ENCODE peak calls at places on chromosomes 12 and 14, in nine cellular contexts. One of them, this sample, is unnamed.

GRCh38 chr12:1668833-1669543 is 21.9 kb upstream of the ADIPOR2 start:
- DNase-seq in H7: no peak
- DNase-seq in trophoblast cell: peak
- DNase-seq in T-helper 1 cell: no peak
- DNase-seq in stimulated activated CD4-positive, alpha-beta T cell treated with anti-CD3 and anti-CD28 coated beads, Interleukin-1b, Interleukin-23, amount 100 ng/mL, for 48 hours: no peak
- DNase-seq in NCI-H1092 treated with DMSO at 0.1 percent for 48 hours: no peak
- DNase-seq in lower lobe of right lung: peak
- DNase-seq in kidney epithelial cell: no peak
- DNase-seq in EL: no peak
- DNase-seq in this sample: no peak

GRCh38 chr12:43309845-43310405 is 242.1 kb downstream of the ADAMTS20 start:
- DNase-seq in T-helper 1 cell: no peak
- DNase-seq in stimulated activated CD4-positive, alpha-beta T cell treated with anti-CD3 and anti-CD28 coated beads, Interleukin-1b, Interleukin-23, amount 100 ng/mL, for 48 hours: no peak
- DNase-seq in H7: no peak
- DNase-seq in NCI-H1092 treated with DMSO at 0.1 percent for 48 hours: no peak
- DNase-seq in EL: peak
- DNase-seq in trophoblast cell: peak
- DNase-seq in lower lobe of right lung: no peak
- DNase-seq in kidney epithelial cell: no peak
- DNase-seq in this sample: no peak

GRCh38 chr12:92130999-92131398 is 14.6 kb downstream of the BTG1 start:
- DNase-seq in kidney epithelial cell: no peak
- DNase-seq in stimulated activated CD4-positive, alpha-beta T cell treated with anti-CD3 and anti-CD28 coated beads, Interleukin-1b, Interleukin-23, amount 100 ng/mL, for 48 hours: no peak
- DNase-seq in T-helper 1 cell: no peak
- DNase-seq in H7: no peak
- DNase-seq in EL: no peak
- DNase-seq in lower lobe of right lung: no peak
- DNase-seq in trophoblast cell: no peak
- DNase-seq in NCI-H1092 treated with DMSO at 0.1 percent for 48 hours: no peak
- DNase-seq in this sample: no peak

GRCh38 chr12:108295631-108296030 is 43.5 kb downstream of the CMKLR1 start:
- DNase-seq in T-helper 1 cell: no peak
- DNase-seq in lower lobe of right lung: no peak
- DNase-seq in NCI-H1092 treated with DMSO at 0.1 percent for 48 hours: no peak
- DNase-seq in EL: no peak
- DNase-seq in trophoblast cell: no peak
- DNase-seq in stimulated activated CD4-positive, alpha-beta T cell treated with anti-CD3 and anti-CD28 coated beads, Interleukin-1b, Interleukin-23, amount 100 ng/mL, for 48 hours: no peak
- DNase-seq in H7: no peak
- DNase-seq in kidney epithelial cell: no peak
- DNase-seq in this sample: no peak

GRCh38 chr12:56461235-56462159 is 6.9 kb upstream of the SPRYD4 start:
- DNase-seq in H7: no peak
- DNase-seq in EL: peak
- DNase-seq in kidney epithelial cell: peak
- DNase-seq in lower lobe of right lung: no peak
- DNase-seq in stimulated activated CD4-positive, alpha-beta T cell treated with anti-CD3 and anti-CD28 coated beads, Interleukin-1b, Interleukin-23, amount 100 ng/mL, for 48 hours: no peak
- DNase-seq in T-helper 1 cell: no peak
- DNase-seq in trophoblast cell: peak
- DNase-seq in NCI-H1092 treated with DMSO at 0.1 percent for 48 hours: no peak
- DNase-seq in this sample: no peak

GRCh38 chr14:38255673-38256357 is at the start of gene CLEC14A:
- DNase-seq in H7: peak
- DNase-seq in EL: no peak
- DNase-seq in stimulated activated CD4-positive, alpha-beta T cell treated with anti-CD3 and anti-CD28 coated beads, Interleukin-1b, Interleukin-23, amount 100 ng/mL, for 48 hours: no peak
- DNase-seq in T-helper 1 cell: no peak
- DNase-seq in lower lobe of right lung: peak
- DNase-seq in trophoblast cell: no peak
- DNase-seq in kidney epithelial cell: no peak
- DNase-seq in NCI-H1092 treated with DMSO at 0.1 percent for 48 hours: no peak
- DNase-seq in this sample: no peak

GRCh38 chr14:58533417-58533816 is 104.3 kb upstream of the DACT1 start:
- DNase-seq in lower lobe of right lung: no peak
- DNase-seq in T-helper 1 cell: no peak
- DNase-seq in NCI-H1092 treated with DMSO at 0.1 percent for 48 hours: no peak
- DNase-seq in EL: no peak
- DNase-seq in trophoblast cell: no peak
- DNase-seq in H7: no peak
- DNase-seq in stimulated activated CD4-positive, alpha-beta T cell treated with anti-CD3 and anti-CD28 coated beads, Interleukin-1b, Interleukin-23, amount 100 ng/mL, for 48 hours: no peak
- DNase-seq in kidney epithelial cell: no peak
- DNase-seq in this sample: no peak

GRCh38 chr12:30614031-30614430 is 81.6 kb downstream of the IPO8 start:
- DNase-seq in H7: no peak
- DNase-seq in lower lobe of right lung: no peak
- DNase-seq in NCI-H1092 treated with DMSO at 0.1 percent for 48 hours: no peak
- DNase-seq in trophoblast cell: no peak
- DNase-seq in T-helper 1 cell: no peak
- DNase-seq in kidney epithelial cell: no peak
- DNase-seq in EL: no peak
- DNase-seq in stimulated activated CD4-positive, alpha-beta T cell treated with anti-CD3 and anti-CD28 coated beads, Interleukin-1b, Interleukin-23, amount 100 ng/mL, for 48 hours: no peak
- DNase-seq in this sample: no peak

GRCh38 chr12:113416091-113416754 is 6.0 kb upstream of the SDSL start:
- DNase-seq in stimulated activated CD4-positive, alpha-beta T cell treated with anti-CD3 and anti-CD28 coated beads, Interleukin-1b, Interleukin-23, amount 100 ng/mL, for 48 hours: no peak
- DNase-seq in trophoblast cell: peak
- DNase-seq in H7: no peak
- DNase-seq in kidney epithelial cell: no peak
- DNase-seq in NCI-H1092 treated with DMSO at 0.1 percent for 48 hours: no peak
- DNase-seq in lower lobe of right lung: peak
- DNase-seq in EL: no peak
- DNase-seq in T-helper 1 cell: no peak
- DNase-seq in this sample: no peak

GRCh38 chr14:99737956-99738667 is 54.0 kb downstream of the CYP46A1 start:
- DNase-seq in NCI-H1092 treated with DMSO at 0.1 percent for 48 hours: no peak
- DNase-seq in trophoblast cell: no peak
- DNase-seq in H7: no peak
- DNase-seq in kidney epithelial cell: no peak
- DNase-seq in stimulated activated CD4-positive, alpha-beta T cell treated with anti-CD3 and anti-CD28 coated beads, Interleukin-1b, Interleukin-23, amount 100 ng/mL, for 48 hours: no peak
- DNase-seq in lower lobe of right lung: peak
- DNase-seq in T-helper 1 cell: no peak
- DNase-seq in EL: no peak
- DNase-seq in this sample: no peak

GRCh38 chr12:101110856-101111255 is 99.2 kb downstream of the SLC5A8 start:
- DNase-seq in H7: no peak
- DNase-seq in EL: no peak
- DNase-seq in T-helper 1 cell: no peak
- DNase-seq in stimulated activated CD4-positive, alpha-beta T cell treated with anti-CD3 and anti-CD28 coated beads, Interleukin-1b, Interleukin-23, amount 100 ng/mL, for 48 hours: no peak
- DNase-seq in kidney epithelial cell: no peak
- DNase-seq in NCI-H1092 treated with DMSO at 0.1 percent for 48 hours: no peak
- DNase-seq in trophoblast cell: no peak
- DNase-seq in lower lobe of right lung: no peak
- DNase-seq in this sample: no peak

GRCh38 chr14:75126121-75126544 is 715 bp downstream of the NEK9 start:
- DNase-seq in lower lobe of right lung: no peak
- DNase-seq in H7: peak
- DNase-seq in kidney epithelial cell: no peak
- DNase-seq in T-helper 1 cell: no peak
- DNase-seq in NCI-H1092 treated with DMSO at 0.1 percent for 48 hours: no peak
- DNase-seq in stimulated activated CD4-positive, alpha-beta T cell treated with anti-CD3 and anti-CD28 coated beads, Interleukin-1b, Interleukin-23, amount 100 ng/mL, for 48 hours: no peak
- DNase-seq in EL: peak
- DNase-seq in trophoblast cell: peak
- DNase-seq in this sample: no peak

GRCh38 chr14:72479471-72479931 is 414.4 kb downstream of the DPF3 start:
- DNase-seq in T-helper 1 cell: no peak
- DNase-seq in H7: peak
- DNase-seq in kidney epithelial cell: no peak
- DNase-seq in EL: no peak
- DNase-seq in stimulated activated CD4-positive, alpha-beta T cell treated with anti-CD3 and anti-CD28 coated beads, Interleukin-1b, Interleukin-23, amount 100 ng/mL, for 48 hours: no peak
- DNase-seq in trophoblast cell: no peak
- DNase-seq in NCI-H1092 treated with DMSO at 0.1 percent for 48 hours: no peak
- DNase-seq in lower lobe of right lung: no peak
- DNase-seq in this sample: no peak

GRCh38 chr12:116771651-116772050 is 33.5 kb downstream of the RNFT2 start:
- DNase-seq in trophoblast cell: no peak
- DNase-seq in stimulated activated CD4-positive, alpha-beta T cell treated with anti-CD3 and anti-CD28 coated beads, Interleukin-1b, Interleukin-23, amount 100 ng/mL, for 48 hours: no peak
- DNase-seq in NCI-H1092 treated with DMSO at 0.1 percent for 48 hours: no peak
- DNase-seq in T-helper 1 cell: no peak
- DNase-seq in H7: no peak
- DNase-seq in kidney epithelial cell: no peak
- DNase-seq in EL: no peak
- DNase-seq in lower lobe of right lung: no peak
- DNase-seq in this sample: no peak